ENCODE peak calls at places on chromosomes 5 and 9, in four cellular contexts. Z is cardiac muscle cell; H is non-pigmented ciliary epithelial cell; N is effector memory CD4-positive, alpha-beta T cell. I is an unnamed sample.

GRCh38 chr9:134065720-134066419 is 2.0 kb downstream of the BRD3 start:
- DNase-seq in Z (peak; percentile 46), H (no peak), N (no peak), I (peak; percentile 22)

GRCh38 chr9:94639045-94639995 is at the start of gene FBP1:
- DNase-seq in Z (peak; percentile 28), H (no peak), N (peak; percentile 8), I (no peak)

GRCh38 chr9:4321554-4321953 is 21.7 kb upstream of the GLIS3 start:
- DNase-seq in Z (no peak), H (no peak), N (no peak), I (no peak)

GRCh38 chr5:68711311-68712200 is 382.3 kb upstream of the SLC30A5 start:
- DNase-seq in Z (no peak), H (no peak), N (no peak), I (no peak)

GRCh38 chr5:115514220-115514619 is 30.4 kb downstream of the FEM1C start:
- DNase-seq in Z (peak; percentile 17), H (no peak), N (no peak), I (no peak)

GRCh38 chr5:139210585-139210984 is 12.4 kb upstream of the SIL1 start:
- DNase-seq in Z (no peak), H (no peak), N (no peak), I (no peak)

GRCh38 chr9:92328225-92328624 is 2.5 kb downstream of the CENPP start:
- DNase-seq in Z (peak; percentile 67), H (no peak), N (no peak), I (no peak)

GRCh38 chr5:150637245-150638052 is 3.0 kb upstream of the SYNPO start:
- DNase-seq in Z (peak; percentile 88), H (peak; percentile 79), N (no peak), I (peak; percentile 71)

GRCh38 chr5:95654196-95654595 is 7.6 kb downstream of the RFESD start:
- DNase-seq in Z (no peak), H (no peak), N (no peak), I (no peak)

GRCh38 chr5:65213921-65214525 is 267.7 kb downstream of the ADAMTS6 start:
- DNase-seq in Z (peak; percentile 61), H (no peak), N (no peak), I (no peak)

GRCh38 chr9:129916707-129917106 is 81.4 kb downstream of the USP20 start:
- DNase-seq in Z (no peak), H (no peak), N (no peak), I (no peak)

GRCh38 chr5:119631660-119632059 is 2.3 kb downstream of the FAM170A start:
- DNase-seq in Z (no peak), H (no peak), N (no peak), I (no peak)

GRCh38 chr9:99870126-99870525 is 36.3 kb upstream of the STX17 start:
- DNase-seq in Z (no peak), H (no peak), N (no peak), I (no peak)

GRCh38 chr5:10110228-10110627 is 139.5 kb downstream of the ATPSCKMT start:
- DNase-seq in Z (no peak), H (no peak), N (no peak), I (no peak)

GRCh38 chr5:174352681-174353080 is 307.2 kb downstream of the NSG2 start:
- DNase-seq in Z (no peak), H (no peak), N (no peak), I (no peak)

GRCh38 chr5:122415481-122416120 is 103.6 kb downstream of the SNCAIP start:
- DNase-seq in Z (peak; percentile 86), H (peak; percentile 20), N (no peak), I (no peak)

GRCh38 chr5:172179032-172179989 is 8.7 kb downstream of the STK10 start:
- DNase-seq in Z (peak; percentile 76), H (peak; percentile 32), N (peak; percentile 49), I (no peak)

GRCh38 chr9:134136117-134136996 is 475 bp downstream of the WDR5 start:
- DNase-seq in Z (peak; percentile 29), H (no peak), N (no peak), I (no peak)

GRCh38 chr5:144549580-144549979 is 378.9 kb downstream of the KCTD16 start:
- DNase-seq in Z (peak; percentile 22), H (peak; percentile 45), N (no peak), I (peak; percentile 64)

GRCh38 chr5:932628-933250 is 40.1 kb downstream of the TRIP13 start:
- DNase-seq in Z (peak; percentile 33), H (no peak), N (no peak), I (no peak)

GRCh38 chr9:114911167-114911821 is 19.1 kb downstream of the TNFSF8 start:
- DNase-seq in Z (peak; percentile 59), H (no peak), N (no peak), I (peak; percentile 24)

GRCh38 chr5:56740000-56740399 is 75.3 kb upstream of the MAP3K1 start:
- DNase-seq in Z (peak; percentile 21), H (no peak), N (no peak), I (no peak)

GRCh38 chr5:76641514-76642120 is 18.4 kb upstream of the F2RL2 start:
- DNase-seq in Z (peak; percentile 87), H (no peak), N (peak; percentile 5), I (no peak)

GRCh38 chr5:115599502-115599901 is 2.8 kb downstream of the TICAM2 start:
- DNase-seq in Z (peak; percentile 68), H (no peak), N (no peak), I (no peak)

I was measured in GM04503.